ENCODE peak calls at places on chromosomes 2 and 18, in six cellular contexts. R, B, O, N, U and X are unnamed samples. For H3K4me1, the result is how much of the 10 kb centered on the place peaks cover.

GRCh38 chr2:127857494-127857818 is 499 bp downstream of the POLR2D start:
- DNase-seq in R (no peak), U (peak), B (no peak), N (no peak), O (no peak), X (no peak)

GRCh38 chr18:38805256-38805655 is 1239.7 kb upstream of the CELF4 start:
- DNase-seq in U (no peak), R (no peak), B (no peak), O (no peak), N (no peak), X (no peak)

GRCh38 chr2:240369725-240370585 is 65.5 kb upstream of the GPC1 start:
- DNase-seq in B (peak), O (peak), R (peak), U (peak), N (peak), X (peak)

GRCh38 chr2:142781146-142781545 is 96.3 kb upstream of the KYNU start:
- DNase-seq in R (no peak), O (no peak), N (no peak), U (no peak), B (no peak), X (no peak)

GRCh38 chr18:70072678-70073077 is 125.0 kb upstream of the CD226 start:
- DNase-seq in N (peak), B (peak), R (no peak), O (peak), U (peak), X (peak)

GRCh38 chr2:105280281-105280680 is 38.7 kb downstream of the GPR45 start:
- DNase-seq in O (no peak), R (no peak), B (no peak), N (no peak), U (no peak), X (no peak)

GRCh38 chr2:27211943-27212625 is at the start of the genes ATRAID and SLC5A6:
- DNase-seq in N (peak), O (peak), R (peak), B (peak), U (peak), X (peak)

GRCh38 chr2:206190689-206191088 is 31.0 kb downstream of the EEF1B2 start:
- DNase-seq in U (no peak), B (no peak), N (no peak), R (no peak), O (no peak), X (no peak)

GRCh38 chr18:415627-416612 is 84.6 kb downstream of the COLEC12 start:
- DNase-seq in O (peak), U (no peak), N (peak), R (no peak), B (no peak), X (no peak)

DNA sequence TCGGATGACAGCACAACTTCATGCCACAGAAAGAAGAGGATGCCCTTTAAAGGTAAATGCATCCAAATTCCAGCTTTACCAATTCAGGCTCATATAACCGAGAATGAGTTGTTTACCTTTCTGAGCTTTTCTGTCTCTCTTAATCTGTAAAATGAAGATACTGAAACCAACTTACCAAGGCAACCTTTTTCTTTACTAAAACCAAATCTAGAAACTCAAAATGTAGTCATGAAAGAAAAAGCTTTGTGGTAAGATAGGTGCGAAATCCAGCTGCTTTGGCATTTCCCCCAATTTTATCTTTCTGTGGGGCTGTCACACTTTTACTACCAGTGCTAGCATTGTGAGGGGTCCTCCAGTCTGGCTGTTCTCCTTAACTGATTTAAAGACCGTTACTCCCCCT is 240.4 kb downstream of the IKZF2 start:
- DNase-seq in B (no peak), N (no peak), U (no peak), R (no peak), O (no peak), X (no peak)
- H3K4me1 ChIP-seq in B (under half), N (under half), U (under half), R (under half), O (half or more), X (under half)

DNA sequence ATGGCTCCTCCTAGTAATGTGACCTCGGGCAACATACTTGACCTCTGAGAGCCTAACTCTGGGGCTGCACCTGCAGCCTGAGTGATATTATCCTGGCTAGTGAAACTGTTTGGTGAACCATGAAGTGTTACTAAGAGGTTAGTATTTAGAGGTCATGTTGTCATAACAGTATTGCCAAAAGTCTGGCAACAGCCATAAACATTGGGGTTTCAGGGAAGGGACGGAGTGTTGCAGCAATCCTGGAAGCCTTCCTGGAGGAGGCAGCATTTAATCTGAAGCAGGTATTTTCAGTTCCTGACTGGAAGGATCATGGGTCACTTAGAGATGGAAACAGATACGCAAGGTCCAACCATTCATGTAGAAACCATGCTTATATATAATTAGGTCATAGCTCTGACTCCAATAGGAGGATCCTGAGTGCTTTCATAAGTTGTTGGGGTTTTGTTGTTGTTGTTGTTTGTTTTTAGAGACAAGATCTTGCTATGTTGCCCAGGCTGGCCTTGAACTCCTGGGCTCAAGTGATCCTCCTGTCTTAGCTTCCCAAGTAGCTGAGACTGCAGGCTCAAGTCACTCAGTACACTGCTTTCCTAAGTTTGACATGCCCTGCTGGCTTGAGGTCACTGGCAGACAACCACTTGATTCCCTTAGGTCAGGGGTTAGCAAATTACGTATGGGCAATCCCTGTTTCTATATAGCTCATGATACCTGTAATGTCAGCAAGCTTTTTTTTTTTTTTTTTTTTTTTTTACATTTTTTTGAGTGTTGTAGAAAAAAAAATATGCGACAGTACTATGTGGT is 21.4 kb downstream of the GPR39 start:
- DNase-seq in U (no peak), O (no peak), B (no peak), N (no peak), R (no peak), X (no peak)
- H3K4me3 ChIP-seq in U (no peak), O (no peak), B (no peak), N (no peak), R (no peak), X (no peak)

GRCh38 chr2:64943387-64944150 is 45.6 kb upstream of the SLC1A4 start:
- DNase-seq in R (peak), O (peak), U (peak), N (peak), B (peak), X (peak)
- H3K4me1 ChIP-seq in R (under half), O (under half), U (under half), N (under half), B (half or more), X (under half)

GRCh38 chr2:215417400-215417951 is 18.4 kb downstream of the FN1 start:
- DNase-seq in O (no peak), B (peak), N (no peak), U (peak), R (no peak), X (peak)
- H3K4me3 ChIP-seq in O (peak), B (no peak), N (no peak), U (no peak), R (no peak), X (no peak)